ENCODE peak calls at places on chromosomes 11 and 22, in nine cellular contexts. U, V, X, I, A, B, P, S and D are unnamed samples.

GRCh38 chr11:68370211-68371111 is 58.1 kb downstream of the LRP5 start:
- DNase-seq in V (no peak), B (peak; percentile 83), P (peak; percentile 32), I (peak; percentile 65), S (peak; percentile 69), A (no peak), X (peak; percentile 93), U (no peak), D (no peak)

GRCh38 chr11:111586305-111586915 is 15.8 kb upstream of the SIK2 start:
- DNase-seq in X (peak; percentile 78), P (peak; percentile 75), I (peak; percentile 64), V (peak; percentile 85), B (peak; percentile 99), S (peak; percentile 27), A (peak; percentile 72), U (peak; percentile 87), D (peak; percentile 55)

GRCh38 chr11:129998107-129998506 is 4.5 kb downstream of the PRDM10 start:
- DNase-seq in B (no peak), P (no peak), A (no peak), X (no peak), S (no peak), I (no peak), V (no peak), U (no peak), D (no peak)

GRCh38 chr11:63888170-63889086 is 28.5 kb downstream of the RCOR2 start:
- DNase-seq in U (peak; percentile 84), B (peak; percentile 78), P (peak; percentile 78), S (no peak), I (peak; percentile 88), V (peak; percentile 86), X (peak; percentile 82), A (peak; percentile 85), D (no peak)

GRCh38 chr11:113538801-113539200 is 63.6 kb upstream of the DRD2 start:
- DNase-seq in U (no peak), P (no peak), S (no peak), A (no peak), X (no peak), I (no peak), B (no peak), V (no peak), D (no peak)

GRCh38 chr11:62374801-62375200 is 37.6 kb downstream of the ASRGL1 start:
- DNase-seq in U (no peak), V (no peak), S (no peak), P (no peak), I (no peak), X (no peak), A (no peak), B (no peak), D (no peak)

GRCh38 chr11:110172666-110173065 is 79.5 kb downstream of the ZC3H12C start:
- DNase-seq in B (no peak), I (no peak), V (no peak), P (peak; percentile 17), X (no peak), S (no peak), U (no peak), A (no peak), D (no peak)

GRCh38 chr22:45996241-45997076 is 19.5 kb upstream of the WNT7B start:
- DNase-seq in X (no peak), B (no peak), I (no peak), V (no peak), S (no peak), A (no peak), P (peak; percentile 94), U (no peak), D (no peak)

GRCh38 chr11:11963842-11964773 is 44.3 kb downstream of the DKK3 start:
- DNase-seq in V (no peak), X (no peak), U (no peak), B (no peak), I (no peak), P (no peak), S (no peak), A (no peak), D (no peak)

GRCh38 chr11:1228183-1228821 is 5.4 kb downstream of the MUC5B start:
- DNase-seq in B (no peak), V (no peak), U (no peak), X (no peak), A (no peak), P (no peak), S (peak; percentile 39), I (no peak), D (no peak)

GRCh38 chr22:27581688-27582087 is 219.9 kb downstream of the MN1 start:
- DNase-seq in U (no peak), P (peak; percentile 69), S (no peak), A (peak; percentile 56), X (no peak), B (no peak), V (no peak), I (no peak), D (no peak)

GRCh38 chr11:33377852-33378385 is 120.7 kb downstream of the HIPK3 start:
- DNase-seq in B (no peak), X (peak; percentile 55), S (no peak), A (no peak), V (peak; percentile 45), I (no peak), U (no peak), P (peak; percentile 35), D (no peak)

GRCh38 chr11:134731562-134731961 is 319.5 kb upstream of the B3GAT1 start:
- DNase-seq in P (no peak), V (no peak), I (no peak), A (no peak), X (no peak), B (no peak), S (no peak), U (peak; percentile 80), D (no peak)
- H3K9me2 ChIP-seq in P (no peaks in the 10 kb centered on the region), V (no peaks in the 10 kb centered on the region), I (no peaks in the 10 kb centered on the region), A (no peaks in the 10 kb centered on the region), X (no peaks in the 10 kb centered on the region), B (no peaks in the 10 kb centered on the region), S (no peaks in the 10 kb centered on the region), U (no peaks in the 10 kb centered on the region), D (no peaks in the 10 kb centered on the region)

GRCh38 chr11:72292106-72292790 is 48.3 kb upstream of the PHOX2A start:
- DNase-seq in I (no peak), B (no peak), U (no peak), S (peak; percentile 36), P (no peak), X (no peak), A (no peak), V (no peak), D (no peak)

GRCh38 chr11:72293910-72294533 is 50.0 kb upstream of the PHOX2A start:
- DNase-seq in I (no peak), U (no peak), P (no peak), V (no peak), B (no peak), X (no peak), S (no peak), A (no peak), D (no peak)

GRCh38 chr11:72295471-72295870 is 51.5 kb upstream of the PHOX2A start:
- DNase-seq in X (no peak), V (no peak), S (no peak), I (no peak), U (no peak), A (no peak), P (no peak), B (no peak), D (no peak)

GRCh38 chr11:72293391-72293790 is 49.4 kb upstream of the PHOX2A start:
- DNase-seq in S (no peak), A (no peak), V (no peak), P (no peak), U (no peak), B (no peak), I (no peak), X (no peak), D (no peak)

DNA sequence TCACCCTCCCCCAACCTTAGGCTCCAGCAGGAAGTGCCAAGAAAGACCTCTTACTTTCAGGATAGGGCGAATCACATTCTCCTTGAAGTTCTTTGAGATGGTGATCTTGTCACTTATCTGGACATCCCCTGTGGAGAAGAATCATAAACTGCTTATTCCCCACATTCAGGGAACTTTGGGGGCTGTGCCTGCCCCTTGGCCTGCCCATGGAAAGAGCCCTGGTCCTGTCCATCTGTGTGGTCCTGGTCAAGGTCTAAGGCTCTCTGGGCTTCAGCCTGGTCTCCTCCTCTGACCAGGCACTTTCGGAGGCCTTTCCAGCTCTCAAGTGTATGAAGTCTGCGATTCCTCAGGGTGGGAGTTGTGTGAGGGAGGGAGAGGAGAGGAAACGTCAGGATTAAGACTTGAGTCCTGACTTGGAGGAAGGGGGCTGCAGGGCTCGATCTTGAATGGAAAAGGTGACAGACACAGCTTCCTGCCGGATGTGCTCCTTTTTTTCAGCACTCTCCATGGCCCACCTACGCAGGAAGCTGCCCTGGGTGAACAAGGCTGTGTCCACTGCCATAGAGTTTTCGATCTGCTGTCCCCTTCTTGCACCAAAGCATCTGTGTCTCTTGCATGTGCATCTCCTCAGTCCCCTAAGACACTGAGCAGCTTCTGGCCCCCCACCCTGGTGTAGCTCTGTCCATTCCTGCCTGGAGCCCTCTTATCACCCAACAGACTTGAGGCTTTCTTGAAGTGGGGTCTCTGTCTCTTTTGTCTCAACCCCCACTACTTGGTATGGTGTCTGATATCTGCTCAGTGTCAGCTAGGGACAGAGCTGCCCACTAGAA is 50.8 kb upstream of the PHOX2A start:
- DNase-seq in X (no peak), U (no peak), V (no peak), B (no peak), I (no peak), A (no peak), P (no peak), S (no peak), D (no peak)
- H3K9me2 ChIP-seq in X (no peaks in the 10 kb centered on the region), U (no peaks in the 10 kb centered on the region), V (no peaks in the 10 kb centered on the region), B (no peaks in the 10 kb centered on the region), I (no peaks in the 10 kb centered on the region), A (no peaks in the 10 kb centered on the region), P (no peaks in the 10 kb centered on the region), S (no peaks in the 10 kb centered on the region), D (no peaks in the 10 kb centered on the region)

GRCh38 chr11:19208959-19209568 is 7.3 kb upstream of the CSRP3 start:
- DNase-seq in V (no peak), A (no peak), I (no peak), X (no peak), S (no peak), B (no peak), U (no peak), P (no peak), D (no peak)

DNA sequence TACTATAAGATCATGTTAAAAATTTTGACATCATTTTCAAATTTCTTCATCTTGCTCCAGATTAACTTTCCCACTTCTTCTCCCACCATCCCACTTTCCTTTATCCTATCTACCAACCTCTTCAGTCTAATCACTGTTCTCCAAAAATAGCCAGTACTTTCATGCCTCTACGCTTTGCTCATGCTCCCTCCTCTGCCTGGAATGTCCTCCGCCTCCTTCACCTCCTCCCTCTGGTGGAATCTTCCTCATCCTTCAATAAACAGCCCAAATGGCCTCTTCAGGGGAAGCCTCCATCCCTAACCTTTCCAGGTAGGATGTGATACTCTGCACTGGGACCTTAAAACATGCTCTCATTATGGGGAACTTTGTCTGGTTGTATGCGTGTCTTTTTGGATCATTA is 7.8 kb upstream of the CSRP3 start:
- DNase-seq in S (no peak), P (peak; percentile 20), U (peak; percentile 32), B (no peak), I (no peak), A (no peak), V (no peak), X (no peak), D (no peak)
- H3K9me2 ChIP-seq in S (no peaks in the 10 kb centered on the region), P (no peaks in the 10 kb centered on the region), U (no peaks in the 10 kb centered on the region), B (no peaks in the 10 kb centered on the region), I (no peaks in the 10 kb centered on the region), A (no peaks in the 10 kb centered on the region), V (no peaks in the 10 kb centered on the region), X (no peaks in the 10 kb centered on the region), D (no peaks in the 10 kb centered on the region)

GRCh38 chr11:92881940-92882339 is 87.5 kb upstream of the MTNR1B start:
- DNase-seq in S (no peak), X (no peak), A (no peak), U (no peak), V (no peak), I (no peak), B (no peak), P (no peak), D (no peak)
- H3K9me2 ChIP-seq in S (no peaks in the 10 kb centered on the region), X (no peaks in the 10 kb centered on the region), A (no peaks in the 10 kb centered on the region), U (peaks cover 7% of the 10 kb centered on the region), V (no peaks in the 10 kb centered on the region), I (no peaks in the 10 kb centered on the region), B (no peaks in the 10 kb centered on the region), P (no peaks in the 10 kb centered on the region), D (no peaks in the 10 kb centered on the region)